ENCODE peak calls at places on chromosomes 3 and 15, in four cellular contexts. B is fibroblast of lung, E is cardiac fibroblast, D is body of pancreas. V is an unnamed sample.

GRCh38 chr15:67807141-67807540 is 18.2 kb upstream of the SKOR1 start:
- DNase-seq in B (no peak), E (no peak), D (no peak), V (no peak)

GRCh38 chr3:149501524-149501923 is 27.0 kb downstream of the TM4SF4 start:
- DNase-seq in B (peak), E (peak), D (no peak), V (peak)

GRCh38 chr3:114058646-114059045 is 2.1 kb downstream of the QTRT2 start:
- DNase-seq in B (no peak), E (no peak), D (no peak), V (no peak)

GRCh38 chr3:5192568-5193319 is 5.2 kb downstream of the EDEM1 start:
- DNase-seq in B (no peak), E (no peak), D (no peak), V (no peak)

GRCh38 chr3:172516318-172517214 is 6.7 kb downstream of the TNFSF10 start:
- DNase-seq in B (peak), E (peak), D (peak), V (peak)

GRCh38 chr3:11172136-11172670 is 17.9 kb downstream of the HRH1 start:
- DNase-seq in B (peak), E (no peak), D (no peak), V (no peak)

GRCh38 chr3:47865192-47865591 is 62.3 kb downstream of the DHX30 start:
- DNase-seq in B (no peak), E (peak), D (no peak), V (no peak)

GRCh38 chr15:90917569-90917968 is 14.5 kb downstream of the MAN2A2 start:
- DNase-seq in B (no peak), E (no peak), D (no peak), V (no peak)

GRCh38 chr3:121757087-121757811 is 7.7 kb upstream of the GOLGB1 start:
- DNase-seq in B (peak), E (no peak), D (no peak), V (peak)

GRCh38 chr15:29631076-29632070 is 190.9 kb downstream of the TJP1 start:
- DNase-seq in B (peak), E (no peak), D (peak), V (no peak)

GRCh38 chr3:172182797-172183196 is 143.4 kb downstream of the FNDC3B start:
- DNase-seq in B (no peak), E (no peak), D (no peak), V (no peak)

GRCh38 chr15:31502541-31503229 is 176.1 kb downstream of the KLF13 start:
- DNase-seq in B (no peak), E (no peak), D (no peak), V (no peak)

GRCh38 chr15:31433574-31433973 is 106.9 kb downstream of the KLF13 start:
- DNase-seq in B (no peak), E (no peak), D (no peak), V (no peak)

GRCh38 chr3:111301238-111301798 is 229.7 kb downstream of the NECTIN3 start:
- DNase-seq in B (no peak), E (no peak), D (no peak), V (no peak)

GRCh38 chr3:140546649-140547048 is 131.2 kb upstream of the TRIM42 start:
- DNase-seq in B (no peak), E (no peak), D (no peak), V (no peak)

GRCh38 chr15:95254263-95254662 is 1022.9 kb downstream of the MCTP2 start:
- DNase-seq in B (no peak), E (no peak), D (no peak), V (no peak)

GRCh38 chr15:72116680-72117447 is 1.1 kb downstream of the MYO9A start:
- DNase-seq in B (peak), E (peak), D (peak), V (no peak)

GRCh38 chr3:69178838-69179739 is 56.7 kb upstream of the LMOD3 start:
- DNase-seq in B (peak), E (peak), D (no peak), V (no peak)

GRCh38 chr3:69179740-69180372 is 57.5 kb upstream of the LMOD3 start:
- DNase-seq in B (no peak), E (peak), D (no peak), V (no peak)

GRCh38 chr3:69174871-69175737 is 52.7 kb upstream of the LMOD3 start:
- DNase-seq in B (no peak), E (peak), D (no peak), V (no peak)

GRCh38 chr3:69180869-69181591 is 58.6 kb upstream of the LMOD3 start:
- DNase-seq in B (no peak), E (no peak), D (no peak), V (no peak)

DNA sequence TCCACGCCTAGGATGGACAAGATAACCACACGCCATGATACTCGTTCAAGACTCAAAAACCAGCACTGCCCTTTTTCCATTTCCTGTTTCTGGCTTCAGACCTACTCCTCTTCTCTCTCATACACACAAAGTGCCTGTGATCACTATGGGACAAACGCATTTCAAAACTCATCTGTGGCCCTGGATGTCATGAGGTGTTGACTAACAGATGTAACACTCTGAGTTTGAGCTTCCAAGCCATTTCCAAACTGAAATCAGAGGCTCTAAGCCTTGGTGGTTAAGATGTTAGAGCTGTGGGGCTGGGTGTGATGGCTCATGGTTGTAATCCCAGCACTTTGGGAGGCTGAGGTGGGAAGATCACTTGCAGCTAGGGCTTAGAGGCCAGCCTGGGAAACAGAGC is 55.7 kb upstream of the LMOD3 start:
- DNase-seq in B (no peak), E (no peak), D (no peak), V (no peak)
- H3K4me3 ChIP-seq in B (no peak), E (no peak), D (no peak), V (no peak)

GRCh38 chr3:133578548-133579191 is 5.2 kb downstream of the CDV3 start:
- DNase-seq in B (peak), E (peak), D (peak), V (no peak)
- H3K4me3 ChIP-seq in B (peak), E (no peak), D (no peak), V (no peak)

GRCh38 chr15:57134877-57135276 is 216.4 kb downstream of the TCF12 start:
- DNase-seq in B (peak), E (peak), D (no peak), V (no peak)
- H3K4me3 ChIP-seq in B (no peak), E (no peak), D (no peak), V (no peak)

GRCh38 chr3:43373588-43373935 is 87.2 kb downstream of the SNRK start:
- DNase-seq in B (peak), E (peak), D (no peak), V (no peak)

GRCh38 chr3:43378066-43378935 is 92.0 kb downstream of the SNRK start:
- DNase-seq in B (peak), E (peak), D (peak), V (peak)

DNA sequence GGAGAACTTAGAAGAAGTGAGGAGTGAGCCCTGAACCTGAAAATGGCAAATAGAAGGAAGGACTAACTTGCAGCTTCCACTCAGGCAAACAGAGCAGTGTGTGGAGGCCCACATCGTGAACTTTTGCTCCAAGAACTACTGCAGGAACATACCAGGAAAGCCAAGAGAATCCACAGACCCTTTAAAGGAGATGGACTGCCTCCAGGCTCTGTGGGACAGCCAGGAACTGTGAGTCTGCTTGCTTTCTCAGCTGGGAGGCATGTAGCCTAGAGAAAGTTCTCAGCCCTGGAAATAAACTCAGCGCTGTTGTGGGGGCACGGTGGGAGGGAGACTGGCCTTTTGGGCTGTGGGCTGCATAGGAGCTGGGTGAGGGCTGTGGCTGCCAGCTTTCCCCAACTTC is 93.0 kb downstream of the SNRK start:
- DNase-seq in B (peak), E (peak), D (no peak), V (peak)
- H3K4me3 ChIP-seq in B (no peak), E (no peak), D (no peak), V (no peak)

GRCh38 chr3:39456159-39456558 is 11.3 kb upstream of the MOBP start:
- DNase-seq in B (no peak), E (no peak), D (no peak), V (no peak)

GRCh38 chr3:39449796-39450195 is 17.7 kb upstream of the MOBP start:
- DNase-seq in B (no peak), E (no peak), D (no peak), V (no peak)

GRCh38 chr3:39453134-39453533 is 14.3 kb upstream of the MOBP start:
- DNase-seq in B (no peak), E (no peak), D (no peak), V (no peak)

GRCh38 chr3:39457361-39457760 is 10.1 kb upstream of the MOBP start:
- DNase-seq in B (no peak), E (no peak), D (no peak), V (no peak)

GRCh38 chr3:39454818-39455217 is 12.7 kb upstream of the MOBP start:
- DNase-seq in B (no peak), E (no peak), D (no peak), V (no peak)
- H3K4me3 ChIP-seq in B (no peak), E (no peak), D (no peak), V (no peak)

DNA sequence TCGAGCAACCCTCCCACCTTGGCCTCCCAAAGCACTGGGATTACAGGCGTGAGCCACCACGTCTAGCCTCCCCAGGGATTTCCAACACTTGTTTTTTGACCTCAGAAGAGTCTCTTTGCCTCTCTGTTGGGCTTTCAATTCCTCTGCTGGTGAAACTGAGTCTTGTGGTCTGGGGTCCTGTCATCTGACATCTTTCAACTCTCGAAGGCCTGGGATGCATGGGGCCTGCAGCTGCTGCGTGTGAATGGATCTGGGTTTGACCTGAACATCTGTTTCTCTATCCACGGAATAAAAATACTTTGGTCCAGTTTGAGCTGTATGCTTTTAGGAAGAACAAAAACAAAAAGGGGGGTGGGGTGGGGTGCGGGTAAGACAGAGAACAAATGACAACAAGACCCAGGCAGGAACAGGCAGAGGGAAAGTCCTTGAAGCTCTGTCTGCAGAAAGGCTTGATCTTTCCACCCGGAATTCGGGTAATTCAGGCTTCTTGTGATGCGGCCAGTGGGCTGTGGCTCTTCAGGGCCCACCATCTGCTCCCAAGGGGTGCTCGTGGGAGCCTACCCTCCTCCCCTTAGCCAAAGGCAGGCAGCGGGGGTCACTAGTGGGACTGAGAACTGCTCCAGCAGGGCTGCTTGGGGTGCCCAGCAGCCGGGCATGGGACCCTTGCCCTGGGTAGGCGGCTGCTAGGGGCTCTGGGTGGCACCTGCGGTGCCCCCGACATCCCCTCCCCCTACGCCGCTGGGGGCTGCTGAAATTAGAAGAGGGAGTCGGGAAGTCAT is 71.5 kb downstream of the SLC12A8 start:
- DNase-seq in B (peak), E (peak), D (no peak), V (no peak)
- H3K4me3 ChIP-seq in B (peak), E (no peak), D (no peak), V (peak)

GRCh38 chr15:99511529-99511864 is 54.3 kb upstream of the MEF2A start:
- DNase-seq in B (peak), E (peak), D (no peak), V (peak)

GRCh38 chr15:99509686-99510461 is 55.9 kb upstream of the MEF2A start:
- DNase-seq in B (no peak), E (no peak), D (no peak), V (no peak)

GRCh38 chr15:99514306-99514705 is 51.5 kb upstream of the MEF2A start:
- DNase-seq in B (peak), E (no peak), D (no peak), V (no peak)

GRCh38 chr15:99508807-99509311 is 56.9 kb upstream of the MEF2A start:
- DNase-seq in B (no peak), E (no peak), D (no peak), V (no peak)

GRCh38 chr15:99511865-99512632 is 53.7 kb upstream of the MEF2A start:
- DNase-seq in B (no peak), E (peak), D (no peak), V (peak)
- H3K4me3 ChIP-seq in B (no peak), E (no peak), D (no peak), V (no peak)

GRCh38 chr3:29279830-29280229 is 1.0 kb upstream of the RBMS3 start:
- DNase-seq in B (peak), E (peak), D (no peak), V (no peak)
- H3K4me3 ChIP-seq in B (peak), E (peak), D (no peak), V (no peak)